ENCODE peak calls at places on chromosomes 7 and 10, in six cellular contexts. C is transverse colon, Y is GM23338, N is heart left ventricle, K is adrenal gland, V is neural progenitor cell. F is an unnamed sample.

GRCh38 chr10:12400266-12400931 is 51.1 kb downstream of the CAMK1D start:
- DNase-seq in C (no peak), N (no peak), V (no peak), Y (no peak), K (no peak), F (no peak)

GRCh38 chr10:7354330-7355047 is 56.3 kb downstream of the SFMBT2 start:
- DNase-seq in V (no peak), C (no peak), N (no peak), K (no peak), Y (no peak), F (no peak)

GRCh38 chr7:140334341-140335057 is 63.8 kb downstream of the SLC37A3 start:
- DNase-seq in Y (no peak), K (no peak), C (no peak), V (no peak), N (no peak), F (no peak)

GRCh38 chr7:128755816-128756476 is 16.8 kb downstream of the CALU start:
- DNase-seq in C (no peak), V (no peak), N (no peak), Y (no peak), K (no peak), F (no peak)

GRCh38 chr7:42071372-42072261 is 165.4 kb downstream of the GLI3 start:
- DNase-seq in K (no peak), C (no peak), N (no peak), V (peak; percentile 52), Y (peak; percentile 26), F (no peak)

GRCh38 chr7:118298771-118299170 is 74.3 kb downstream of the ANKRD7 start:
- DNase-seq in K (no peak), V (no peak), Y (no peak), N (no peak), C (no peak), F (no peak)

GRCh38 chr10:6083523-6084475 is 5.0 kb upstream of the RBM17 start:
- DNase-seq in N (no peak), K (no peak), C (no peak), Y (no peak), V (no peak), F (no peak)

GRCh38 chr10:45375716-45376231 is 1.8 kb downstream of the ALOX5 start:
- DNase-seq in C (no peak), Y (no peak), K (no peak), N (no peak), V (no peak), F (peak; percentile 43)

GRCh38 chr7:112272921-112273561 is 66.5 kb downstream of the ZNF277 start:
- DNase-seq in N (peak; percentile 27), Y (peak; percentile 28), K (peak; percentile 31), V (no peak), C (peak; percentile 9), F (no peak)

DNA sequence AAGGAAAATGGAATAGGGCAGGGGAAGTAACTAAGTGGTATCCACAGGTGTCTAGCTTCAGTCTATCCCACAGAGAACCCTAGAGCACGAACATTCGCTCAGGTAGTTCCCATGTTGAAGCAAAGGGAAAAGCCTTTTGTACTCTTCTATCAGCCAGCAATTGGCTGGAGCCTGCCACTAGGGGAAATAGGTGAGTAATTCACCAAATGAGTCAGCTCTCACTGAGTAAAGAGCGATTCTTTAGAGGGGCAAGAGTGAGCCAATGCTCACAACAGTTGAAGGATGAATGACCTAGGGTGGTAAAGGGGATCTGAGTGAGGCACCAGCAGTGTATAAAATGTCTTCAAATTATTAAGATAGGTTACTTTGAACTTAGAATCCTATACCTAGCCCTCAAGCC is 94.1 kb upstream of the ZNF800 start:
- DNase-seq in K (no peak), V (peak; percentile 4), N (no peak), C (no peak), Y (peak; percentile 47), F (no peak)
- TF ChIP-seq CTCF in K (no peak), V (peak; percentile 18), N (no peak), C (no peak), Y (peak; percentile 27), F (no peak)

GRCh38 chr10:80894339-80894791 is 356.7 kb downstream of the SH2D4B start:
- DNase-seq in V (no peak), N (no peak), Y (peak; percentile 89), K (no peak), C (no peak), F (no peak)

GRCh38 chr10:80894797-80895467 is 357.2 kb downstream of the SH2D4B start:
- DNase-seq in Y (peak; percentile 49), N (no peak), V (no peak), C (no peak), K (no peak), F (no peak)

GRCh38 chr10:80900661-80901060 is 363.0 kb downstream of the SH2D4B start:
- DNase-seq in V (no peak), N (no peak), Y (no peak), K (no peak), C (no peak), F (no peak)

GRCh38 chr10:80896076-80896475 is 358.4 kb downstream of the SH2D4B start:
- DNase-seq in K (no peak), C (no peak), V (no peak), N (no peak), Y (no peak), F (no peak)

DNA sequence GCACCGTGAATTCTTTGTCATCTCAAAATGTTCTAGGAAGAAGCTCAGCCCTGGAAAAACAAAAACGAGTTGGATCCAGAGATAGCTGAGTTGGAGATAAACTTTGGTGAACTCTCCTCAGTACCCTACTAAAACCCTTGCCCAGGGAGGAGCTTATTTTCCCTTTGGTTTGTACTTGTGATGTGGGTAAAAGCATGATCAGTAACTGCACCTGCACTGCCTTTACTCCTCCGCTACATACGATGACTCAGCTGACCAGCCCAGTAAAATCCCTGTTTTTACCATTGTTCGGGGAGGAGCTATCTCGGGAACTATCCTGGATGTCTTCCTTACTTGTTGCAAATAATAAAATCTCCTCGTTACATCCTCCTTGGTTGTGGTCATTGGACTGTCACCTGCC is 359.3 kb downstream of the SH2D4B start:
- DNase-seq in Y (no peak), C (no peak), N (no peak), V (no peak), K (no peak), F (no peak)
- H3K4me1 ChIP-seq in Y (peaks cover 55% of the 10 kb centered on the region), C (no peaks in the 10 kb centered on the region), N (no peaks in the 10 kb centered on the region), V (peaks cover 8% of the 10 kb centered on the region), K (no peaks in the 10 kb centered on the region), F (no peaks in the 10 kb centered on the region)

GRCh38 chr10:119542990-119543813 is 683 bp upstream of the RGS10 start:
- DNase-seq in V (peak; percentile 73), K (no peak), N (peak; percentile 53), Y (peak; percentile 66), C (peak; percentile 66), F (peak; percentile 72)
- TF ChIP-seq CTCF in V (peak; percentile 38), K (peak; percentile 10), N (peak; percentile 47), Y (peak; percentile 22), C (peak; percentile 48), F (no peak)

GRCh38 chr7:20284398-20285143 is 46.1 kb upstream of the ITGB8 start:
- DNase-seq in V (no peak), Y (no peak), N (no peak), K (no peak), C (no peak), F (no peak)

GRCh38 chr7:20280475-20281351 is 50.0 kb upstream of the ITGB8 start:
- DNase-seq in V (no peak), K (no peak), Y (no peak), C (no peak), N (no peak), F (no peak)

GRCh38 chr7:20283385-20283784 is 47.3 kb upstream of the ITGB8 start:
- DNase-seq in V (no peak), N (no peak), C (no peak), Y (no peak), K (no peak), F (no peak)

GRCh38 chr7:20282960-20283359 is 47.7 kb upstream of the ITGB8 start:
- DNase-seq in N (no peak), K (no peak), C (no peak), Y (no peak), V (no peak), F (no peak)

DNA sequence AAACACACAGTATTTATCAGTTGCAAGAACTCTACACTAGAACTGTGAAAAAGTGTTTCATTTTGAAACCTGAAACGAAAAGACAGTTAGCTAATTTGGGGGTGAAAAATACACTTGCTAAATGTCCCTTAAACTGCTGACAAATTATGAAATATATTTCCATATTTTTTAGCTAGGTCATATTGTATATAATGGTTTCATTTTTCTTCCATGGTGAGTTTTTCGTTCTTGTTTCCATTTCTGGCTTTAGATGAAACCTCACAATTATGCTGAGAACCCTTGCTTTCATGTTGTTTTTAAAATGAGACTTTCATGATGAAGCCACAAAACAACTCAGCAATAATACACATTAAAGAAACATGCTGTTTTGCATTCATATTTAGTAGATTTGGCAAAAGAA is 46.7 kb upstream of the ITGB8 start:
- DNase-seq in N (no peak), Y (no peak), V (no peak), C (no peak), K (no peak), F (no peak)
- H3K4me1 ChIP-seq in N (no peaks in the 10 kb centered on the region), Y (no peaks in the 10 kb centered on the region), V (no peaks in the 10 kb centered on the region), C (no peaks in the 10 kb centered on the region), K (no peaks in the 10 kb centered on the region), F (peaks cover 4% of the 10 kb centered on the region)

DNA sequence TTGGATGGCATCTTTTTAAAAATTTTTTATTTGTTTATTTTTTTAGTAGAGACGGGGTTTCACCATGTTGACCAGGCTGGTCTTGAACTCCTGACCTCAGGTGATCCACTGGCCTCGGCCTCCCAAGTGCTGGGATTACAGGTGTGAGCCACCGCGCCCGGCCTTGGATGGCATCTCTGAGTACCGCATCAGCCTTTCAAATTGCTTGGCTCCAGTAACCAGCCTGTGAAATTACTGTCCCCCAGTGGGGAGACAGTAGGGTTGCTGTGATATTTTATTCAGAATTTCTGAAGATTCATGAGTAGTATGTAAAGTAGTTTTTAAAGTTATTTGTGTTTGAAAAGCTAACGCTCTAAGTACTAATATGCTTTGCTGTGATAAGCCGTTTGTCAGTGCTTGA is 1.2 kb downstream of the NUB1 start:
- DNase-seq in V (no peak), K (no peak), N (no peak), Y (no peak), C (no peak), F (no peak)
- TF ChIP-seq CTCF in V (no peak), K (no peak), N (no peak), Y (no peak), C (no peak), F (no peak)

DNA sequence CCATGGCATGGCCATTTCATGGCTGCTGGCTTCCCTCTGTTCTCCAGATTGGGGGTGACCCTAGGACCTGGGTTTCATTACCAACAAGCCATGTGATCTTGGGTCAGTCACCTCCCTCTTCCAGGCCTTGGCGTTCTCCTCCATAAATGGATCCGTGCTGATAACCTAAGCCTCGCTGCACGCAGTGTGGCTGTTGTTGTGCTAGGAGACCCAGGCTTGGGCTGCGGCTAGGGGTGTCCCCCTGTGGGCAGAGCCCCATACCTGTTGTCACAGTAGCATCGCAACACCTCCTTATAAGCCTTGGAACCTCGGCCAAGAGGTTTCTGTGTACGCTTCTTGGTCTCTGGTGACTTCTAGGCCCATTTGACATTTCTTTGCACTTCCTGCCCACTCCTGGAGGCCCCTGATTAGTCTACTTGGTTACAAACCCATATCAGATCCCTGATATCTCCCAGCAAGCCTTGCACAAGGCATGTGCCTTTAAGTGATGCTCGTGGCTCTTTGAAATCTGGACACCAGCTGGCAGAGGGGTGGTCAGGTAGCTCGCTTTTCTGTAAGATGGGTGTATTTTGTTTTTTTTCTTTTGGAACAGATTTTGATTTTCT is 23.6 kb downstream of the ZMIZ1 start:
- DNase-seq in N (no peak), C (no peak), Y (no peak), V (no peak), K (no peak), F (no peak)
- H3K4me1 ChIP-seq in N (peaks cover 7% of the 10 kb centered on the region), C (peaks cover 58% of the 10 kb centered on the region), Y (peaks cover 4% of the 10 kb centered on the region), V (peaks cover 12% of the 10 kb centered on the region), K (peaks cover 17% of the 10 kb centered on the region), F (peaks cover 76% of the 10 kb centered on the region)